ENCODE peak calls at places on chromosome 14, in six cellular contexts. X is sigmoid colon, C is HepG2, M is transverse colon, R is prostate gland, T is IMR-90. I is an unnamed sample. For H3K36me3, the result is how much of the 10 kb centered on the place peaks cover.

GRCh38 chr14:31933716-31934115 is 143.4 kb upstream of the ARHGAP5 start:
- DNase-seq in X (no peak), C (no peak), M (no peak), R (no peak), T (peak), I (no peak)

GRCh38 chr14:85252011-85252410 is 277.9 kb upstream of the FLRT2 start:
- DNase-seq in X (no peak), C (no peak), M (no peak), R (no peak), T (peak), I (no peak)

GRCh38 chr14:69317392-69317755 is 57.4 kb downstream of the GALNT16 start:
- DNase-seq in X (no peak), C (no peak), M (no peak), R (no peak), T (no peak), I (no peak)

GRCh38 chr14:45120109-45120508 is 14.2 kb downstream of the FKBP3 start:
- DNase-seq in X (no peak), C (no peak), M (no peak), R (no peak), T (no peak), I (no peak)

GRCh38 chr14:68793734-68794129 is 865 bp upstream of the ZFP36L1 start:
- DNase-seq in X (no peak), C (no peak), M (no peak), R (no peak), T (no peak), I (no peak)

GRCh38 chr14:57287745-57288144 is 19.0 kb downstream of the AP5M1 start:
- DNase-seq in X (no peak), C (no peak), M (no peak), R (no peak), T (no peak), I (no peak)

GRCh38 chr14:87432698-87433097 is 560.3 kb downstream of the GALC start:
- DNase-seq in X (no peak), C (no peak), M (no peak), R (no peak), T (no peak), I (no peak)

GRCh38 chr14:65223636-65224035 is 121.3 kb upstream of the MAX start:
- DNase-seq in X (no peak), C (no peak), M (no peak), R (no peak), T (no peak), I (no peak)

GRCh38 chr14:95165517-95165916 is 8.2 kb upstream of the DICER1 start:
- DNase-seq in X (no peak), C (no peak), M (no peak), R (no peak), T (no peak), I (no peak)

GRCh38 chr14:105019861-105020814 is 745 bp downstream of the CDCA4 start:
- DNase-seq in X (no peak), C (no peak), M (peak), R (no peak), T (peak), I (peak)

GRCh38 chr14:50560929-50561280 is 960 bp downstream of the ATL1 start:
- DNase-seq in X (peak), C (no peak), M (peak), R (peak), T (peak), I (peak)
- TF ChIP-seq POLR2A in X (peak), C (no peak), M (peak), R (peak), T (peak), I (peak)

GRCh38 chr14:75793806-75794205 is 132.8 kb downstream of the TTLL5 start:
- DNase-seq in X (no peak), C (no peak), M (no peak), R (no peak), T (peak), I (no peak)
- TF ChIP-seq CTCF in X (no peak), C (no peak), M (no peak), R (no peak), T (peak), I (peak)

DNA sequence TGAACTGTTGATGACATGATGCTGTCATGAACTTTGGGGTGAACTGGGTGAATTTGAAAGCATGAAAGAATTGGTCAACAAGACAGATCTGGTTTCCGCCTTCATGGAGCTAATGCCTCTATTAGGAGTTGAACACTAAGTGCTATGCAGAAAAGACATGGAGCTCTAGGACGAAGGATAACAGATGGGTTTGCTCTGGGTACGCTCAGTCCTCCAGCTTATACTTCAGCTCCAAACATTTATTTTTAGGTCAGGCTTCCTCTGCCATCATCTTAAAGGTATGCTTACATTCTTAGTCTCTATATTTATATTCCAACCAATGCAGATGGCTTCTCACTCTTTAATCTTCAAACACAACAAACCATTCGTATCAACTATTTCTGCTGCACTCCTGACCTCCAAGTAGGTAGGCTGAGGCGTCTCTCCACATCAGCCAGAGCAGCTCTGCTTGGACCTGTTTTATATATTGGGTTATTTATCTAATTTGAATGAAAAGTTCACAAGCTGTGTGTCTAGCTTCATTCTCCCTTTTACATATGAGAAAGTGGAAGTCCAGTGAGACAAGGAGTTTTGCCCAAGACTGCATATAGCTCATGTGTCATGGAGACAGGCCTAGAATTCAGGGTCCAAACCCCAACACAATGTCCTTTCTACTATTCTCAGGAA is 226.3 kb downstream of the SPTSSA start:
- DNase-seq in X (no peak), C (no peak), M (no peak), R (no peak), T (peak), I (no peak)
- H3K36me3 ChIP-seq in X (under half), C (under half), M (under half), R (under half), T (under half), I (under half)

DNA sequence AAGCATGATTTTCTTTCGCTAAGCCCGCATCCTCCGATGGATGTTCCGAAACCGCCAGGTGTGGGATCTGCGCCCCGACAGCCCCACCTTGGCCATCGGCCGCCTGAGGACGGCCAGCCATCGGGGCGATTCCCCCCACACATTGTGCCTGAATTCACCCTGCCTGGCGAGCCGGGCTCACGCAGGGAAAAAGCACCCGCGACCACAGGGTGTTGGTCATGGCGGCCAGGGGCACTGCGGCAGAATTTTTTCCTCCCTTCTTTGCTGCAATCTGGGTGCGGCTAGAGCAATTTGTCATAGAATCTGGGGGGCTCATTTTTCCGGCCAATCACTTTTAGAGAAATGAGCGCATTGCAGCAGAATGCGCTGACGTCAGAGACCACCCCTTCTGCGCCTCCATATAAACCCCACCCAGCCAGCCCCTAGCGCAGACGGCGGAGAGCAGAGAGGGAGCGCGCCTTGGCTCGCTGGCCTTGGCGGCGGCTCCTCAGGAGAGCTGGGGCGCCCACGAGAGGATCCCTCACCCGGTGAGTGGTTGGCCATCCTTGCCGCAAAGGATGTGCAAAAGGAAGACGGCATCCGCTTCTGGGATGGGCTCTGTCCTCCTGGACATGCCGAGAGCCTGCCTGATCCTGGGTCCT is at the start of gene MEG3:
- DNase-seq in X (peak), C (no peak), M (peak), R (peak), T (peak), I (peak)
- TF ChIP-seq POLR2A in X (peak), C (no peak), M (peak), R (peak), T (peak), I (peak)

DNA sequence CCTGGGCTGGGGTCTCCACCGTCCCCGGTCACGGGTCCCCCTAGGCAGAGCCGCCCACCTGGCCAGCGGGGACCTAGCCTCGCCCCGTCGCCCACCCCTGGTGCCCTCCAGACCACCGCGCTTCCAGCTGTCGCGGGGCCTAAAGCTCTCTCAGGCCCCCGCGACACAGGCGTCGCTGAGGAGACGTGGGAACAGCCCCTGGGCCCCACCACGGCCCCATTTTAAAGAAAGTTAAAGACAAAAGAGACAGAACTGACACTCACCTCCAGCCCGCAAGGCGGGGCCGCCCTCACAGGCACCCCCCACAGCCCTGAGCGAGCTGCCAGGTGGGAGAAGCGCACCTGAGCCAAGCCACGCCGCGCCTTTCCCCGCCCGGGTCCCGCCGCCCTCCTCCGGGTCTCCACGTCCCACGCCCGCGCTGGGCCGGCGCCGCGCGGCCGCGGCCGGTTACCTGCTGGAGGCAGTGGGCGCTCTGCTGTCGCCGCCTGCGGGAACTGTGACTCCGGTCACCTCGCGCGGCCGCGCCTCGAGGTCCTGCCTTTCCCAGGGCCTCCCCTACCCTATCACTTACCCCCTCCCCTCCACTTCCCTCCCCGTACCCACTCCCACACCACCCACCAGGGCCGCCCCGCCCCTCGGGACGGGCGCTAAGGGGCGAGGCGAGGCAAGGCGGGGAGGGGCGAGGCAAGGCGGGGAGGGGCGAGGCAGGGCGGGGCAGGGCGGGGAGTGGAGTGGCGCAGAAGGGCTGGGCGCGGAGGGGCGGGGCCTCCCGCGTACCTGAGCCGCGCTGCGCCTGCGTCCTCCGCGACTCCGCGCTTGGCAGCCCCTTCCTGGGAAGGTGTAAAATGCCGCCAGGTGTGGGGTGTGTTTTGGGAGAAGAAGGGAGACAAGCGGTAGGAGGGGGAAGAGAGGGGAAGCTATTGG is 31.2 kb downstream of the TC2N start:
- DNase-seq in X (peak), C (no peak), M (peak), R (peak), T (no peak), I (peak)
- TF ChIP-seq CTCF in X (no peak), C (peak), M (no peak), R (no peak), T (no peak), I (no peak)

GRCh38 chr14:90579088-90579487 is 182.3 kb downstream of the CALM1 start:
- DNase-seq in X (no peak), C (no peak), M (no peak), R (no peak), T (no peak), I (no peak)

GRCh38 chr14:90580381-90581335 is 183.8 kb downstream of the CALM1 start:
- DNase-seq in X (no peak), C (no peak), M (no peak), R (no peak), T (peak), I (no peak)

GRCh38 chr14:90581745-90582144 is 184.9 kb downstream of the CALM1 start:
- DNase-seq in X (no peak), C (no peak), M (no peak), R (no peak), T (no peak), I (no peak)

GRCh38 chr14:90578283-90578985 is 181.6 kb downstream of the CALM1 start:
- DNase-seq in X (no peak), C (no peak), M (no peak), R (no peak), T (no peak), I (no peak)

DNA sequence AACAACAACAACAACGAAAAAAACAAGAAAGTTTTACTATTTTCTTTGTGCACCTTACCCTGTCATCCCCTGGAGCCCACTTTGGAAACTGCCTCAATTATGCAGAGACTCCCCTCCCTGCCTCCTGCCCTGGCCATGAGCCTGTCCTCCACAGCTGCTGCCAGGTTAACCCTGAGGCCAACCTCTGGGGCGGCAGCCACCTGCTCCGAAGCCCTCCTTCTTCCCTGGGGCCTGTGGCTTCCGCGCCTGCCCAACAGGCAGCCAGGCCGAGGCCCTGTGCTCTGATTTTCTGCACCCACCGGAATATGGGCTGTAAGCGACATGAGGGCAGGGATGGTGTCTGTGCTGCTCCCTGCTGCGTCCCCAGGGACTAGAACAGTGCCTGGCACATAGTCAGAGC is 183.0 kb downstream of the CALM1 start:
- DNase-seq in X (no peak), C (no peak), M (no peak), R (no peak), T (no peak), I (no peak)
- H3K36me3 ChIP-seq in X (under half), C (under half), M (under half), R (under half), T (under half), I (under half)

GRCh38 chr14:91410781-91411536 is 6.7 kb downstream of the CCDC88C start:
- DNase-seq in X (peak), C (no peak), M (no peak), R (no peak), T (no peak), I (no peak)
- TF ChIP-seq POLR2A in X (no peak), C (no peak), M (no peak), R (no peak), T (no peak), I (no peak)

GRCh38 chr14:91138511-91139359 is 24.9 kb downstream of the DGLUCY start:
- DNase-seq in X (no peak), C (peak), M (peak), R (no peak), T (no peak), I (no peak)
- TF ChIP-seq CTCF in X (peak), C (peak), M (peak), R (no peak), T (peak), I (no peak)

GRCh38 chr14:102940729-102941362 is 18.4 kb downstream of the AMN start:
- DNase-seq in X (no peak), C (no peak), M (no peak), R (no peak), T (no peak), I (no peak)

GRCh38 chr14:102943454-102943853 is 21.0 kb downstream of the AMN start:
- DNase-seq in X (no peak), C (no peak), M (no peak), R (no peak), T (no peak), I (no peak)

GRCh38 chr14:102939820-102940561 is 17.5 kb downstream of the AMN start:
- DNase-seq in X (no peak), C (no peak), M (peak), R (peak), T (no peak), I (no peak)

GRCh38 chr14:102942069-102942468 is 19.6 kb downstream of the AMN start:
- DNase-seq in X (no peak), C (no peak), M (no peak), R (no peak), T (no peak), I (no peak)

GRCh38 chr14:102941419-102942011 is 19.1 kb downstream of the AMN start:
- DNase-seq in X (no peak), C (no peak), M (no peak), R (no peak), T (peak), I (no peak)
- H3K36me3 ChIP-seq in X (half or more), C (under half), M (under half), R (under half), T (half or more), I (under half)

I was measured in uterus.